ENCODE peak calls at places on chromosomes 16 and 17, in four cellular contexts. One of them, this sample, is unnamed.

GRCh38 chr17:34275881-34276280 is 5.9 kb downstream of the CCL7 start:
- DNase-seq in H1: no peak
- DNase-seq in H9: no peak
- DNase-seq in IMR-90: peak; percentile 97
- DNase-seq in this sample: no peak

GRCh38 chr16:50266337-50267091 is at the start of gene ADCY7:
- DNase-seq in IMR-90: peak; percentile 78
- DNase-seq in H1: no peak
- DNase-seq in H9: peak; percentile 57
- DNase-seq in this sample: peak; percentile 83

GRCh38 chr16:50121278-50121677 is 31.8 kb upstream of the TENT4B start:
- DNase-seq in H9: no peak
- DNase-seq in IMR-90: no peak
- DNase-seq in H1: no peak
- DNase-seq in this sample: no peak

GRCh38 chr17:44219636-44220210 is at the start of gene UBTF:
- DNase-seq in H1: peak; percentile 75
- DNase-seq in IMR-90: peak; percentile 45
- DNase-seq in H9: peak; percentile 80
- DNase-seq in this sample: peak; percentile 87

GRCh38 chr17:21089933-21090888 is 36.6 kb upstream of the DHRS7B start:
- DNase-seq in H1: no peak
- DNase-seq in H9: no peak
- DNase-seq in IMR-90: no peak
- DNase-seq in this sample: no peak

GRCh38 chr17:64585146-64585545 is 77.0 kb downstream of the SMURF2 start:
- DNase-seq in H9: no peak
- DNase-seq in IMR-90: no peak
- DNase-seq in H1: no peak
- DNase-seq in this sample: no peak

GRCh38 chr16:88870608-88871348 is 4.3 kb upstream of the PABPN1L start:
- DNase-seq in H9: no peak
- DNase-seq in H1: no peak
- DNase-seq in IMR-90: no peak
- DNase-seq in this sample: no peak

GRCh38 chr16:48511071-48511540 is 98.9 kb downstream of the N4BP1 start:
- DNase-seq in IMR-90: peak; percentile 68
- DNase-seq in H9: no peak
- DNase-seq in H1: no peak
- DNase-seq in this sample: peak; percentile 77

GRCh38 chr16:89326721-89327120 is 109.2 kb downstream of the ZNF778 start:
- DNase-seq in H1: no peak
- DNase-seq in H9: no peak
- DNase-seq in IMR-90: no peak
- DNase-seq in this sample: peak; percentile 77

GRCh38 chr16:75648265-75649076 is 898 bp downstream of the TERF2IP start:
- DNase-seq in IMR-90: peak; percentile 65
- DNase-seq in H9: peak; percentile 81
- DNase-seq in H1: peak; percentile 92
- DNase-seq in this sample: peak; percentile 87

GRCh38 chr17:17810374-17811248 is 26.2 kb downstream of the SREBF1 start:
- DNase-seq in H9: peak; percentile 70
- DNase-seq in IMR-90: no peak
- DNase-seq in H1: peak; percentile 84
- DNase-seq in this sample: peak; percentile 75

GRCh38 chr16:75312875-75313274 is 61.5 kb upstream of the BCAR1 start:
- DNase-seq in H9: no peak
- DNase-seq in IMR-90: no peak
- DNase-seq in H1: no peak
- DNase-seq in this sample: no peak

GRCh38 chr17:3475155-3475808 is 515 bp upstream of the ASPA start:
- DNase-seq in H1: no peak
- DNase-seq in H9: no peak
- DNase-seq in IMR-90: no peak
- DNase-seq in this sample: no peak

GRCh38 chr17:3471599-3471998 is at the start of gene SPATA22:
- DNase-seq in H9: no peak
- DNase-seq in IMR-90: no peak
- DNase-seq in H1: no peak
- DNase-seq in this sample: no peak

GRCh38 chr17:3469529-3469928 is 2.1 kb downstream of the SPATA22 start:
- DNase-seq in IMR-90: no peak
- DNase-seq in H9: no peak
- DNase-seq in H1: no peak
- DNase-seq in this sample: no peak

GRCh38 chr17:3474212-3474611 is 1.6 kb upstream of the ASPA start:
- DNase-seq in H9: no peak
- DNase-seq in H1: no peak
- DNase-seq in IMR-90: no peak
- DNase-seq in this sample: no peak

GRCh38 chr17:3472137-3472536 is 518 bp upstream of the SPATA22 start:
- DNase-seq in H9: peak; percentile 36
- DNase-seq in H1: no peak
- DNase-seq in IMR-90: no peak
- DNase-seq in this sample: no peak
- H3K56ac ChIP-seq in H9: no peak overlapping the region
- H3K56ac ChIP-seq in H1: no peak overlapping the region
- H3K56ac ChIP-seq in IMR-90: no peak overlapping the region
- H3K56ac ChIP-seq in this sample: no peak overlapping the region

GRCh38 chr16:56580391-56581048 is 8.8 kb upstream of the MT3 start:
- DNase-seq in H9: no peak
- DNase-seq in H1: no peak
- DNase-seq in IMR-90: no peak
- DNase-seq in this sample: peak; percentile 68
- H3K56ac ChIP-seq in H9: no peak overlapping the region
- H3K56ac ChIP-seq in H1: no peak overlapping the region
- H3K56ac ChIP-seq in IMR-90: no peak overlapping the region
- H3K56ac ChIP-seq in this sample: no peak overlapping the region

DNA sequence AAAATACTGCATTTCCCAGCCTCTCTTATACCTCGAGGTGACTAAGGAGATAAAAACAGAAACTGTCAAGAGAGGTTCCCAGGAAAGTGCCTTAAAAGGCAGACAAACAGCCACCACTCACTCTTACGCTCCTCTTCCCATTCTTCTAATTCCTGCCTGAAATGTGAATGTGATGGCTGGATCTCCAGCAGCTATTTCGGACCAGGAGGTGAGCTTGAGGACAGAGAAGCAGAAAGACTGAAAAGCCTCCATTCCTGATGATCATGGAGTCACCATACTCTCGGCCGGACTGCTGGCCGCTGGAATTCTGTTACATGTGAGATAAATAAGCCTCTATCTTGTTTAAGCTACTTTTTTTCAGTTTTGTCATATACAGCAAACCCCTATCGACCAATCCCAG is 41.4 kb upstream of the ABR start:
- DNase-seq in H9: no peak
- DNase-seq in H1: no peak
- DNase-seq in IMR-90: no peak
- DNase-seq in this sample: no peak
- H3K56ac ChIP-seq in H9: no peak overlapping the region
- H3K56ac ChIP-seq in H1: no peak overlapping the region
- H3K56ac ChIP-seq in IMR-90: no peak overlapping the region
- H3K56ac ChIP-seq in this sample: no peak overlapping the region

GRCh38 chr17:68302066-68302564 is 10.8 kb downstream of the ARSG start:
- DNase-seq in H9: no peak
- DNase-seq in IMR-90: peak; percentile 42
- DNase-seq in H1: no peak
- DNase-seq in this sample: peak; percentile 36

GRCh38 chr17:68305132-68305531 is 13.8 kb downstream of the ARSG start:
- DNase-seq in IMR-90: no peak
- DNase-seq in H9: no peak
- DNase-seq in H1: no peak
- DNase-seq in this sample: no peak

GRCh38 chr17:68299817-68300216 is 8.5 kb downstream of the ARSG start:
- DNase-seq in IMR-90: no peak
- DNase-seq in H1: no peak
- DNase-seq in H9: no peak
- DNase-seq in this sample: no peak

GRCh38 chr17:68301438-68301959 is 10.2 kb downstream of the ARSG start:
- DNase-seq in H1: no peak
- DNase-seq in IMR-90: no peak
- DNase-seq in H9: no peak
- DNase-seq in this sample: peak; percentile 54

GRCh38 chr17:68302666-68303065 is 11.4 kb downstream of the ARSG start:
- DNase-seq in IMR-90: no peak
- DNase-seq in H9: no peak
- DNase-seq in H1: no peak
- DNase-seq in this sample: no peak
- H3K56ac ChIP-seq in IMR-90: no peak overlapping the region
- H3K56ac ChIP-seq in H9: no peak overlapping the region
- H3K56ac ChIP-seq in H1: no peak overlapping the region
- H3K56ac ChIP-seq in this sample: no peak overlapping the region

GRCh38 chr16:3997231-3997841 is 116.8 kb upstream of the CREBBP start:
- DNase-seq in H1: no peak
- DNase-seq in IMR-90: no peak
- DNase-seq in H9: no peak
- DNase-seq in this sample: no peak

GRCh38 chr16:3999479-3999868 is 116.8 kb downstream of the ADCY9 start:
- DNase-seq in H1: no peak
- DNase-seq in H9: no peak
- DNase-seq in IMR-90: peak; percentile 81
- DNase-seq in this sample: peak; percentile 78

GRCh38 chr16:3999890-4000325 is 116.3 kb downstream of the ADCY9 start:
- DNase-seq in H1: no peak
- DNase-seq in H9: no peak
- DNase-seq in IMR-90: peak; percentile 50
- DNase-seq in this sample: no peak

GRCh38 chr16:4003166-4003565 is 113.1 kb downstream of the ADCY9 start:
- DNase-seq in IMR-90: no peak
- DNase-seq in H1: no peak
- DNase-seq in H9: no peak
- DNase-seq in this sample: no peak

DNA sequence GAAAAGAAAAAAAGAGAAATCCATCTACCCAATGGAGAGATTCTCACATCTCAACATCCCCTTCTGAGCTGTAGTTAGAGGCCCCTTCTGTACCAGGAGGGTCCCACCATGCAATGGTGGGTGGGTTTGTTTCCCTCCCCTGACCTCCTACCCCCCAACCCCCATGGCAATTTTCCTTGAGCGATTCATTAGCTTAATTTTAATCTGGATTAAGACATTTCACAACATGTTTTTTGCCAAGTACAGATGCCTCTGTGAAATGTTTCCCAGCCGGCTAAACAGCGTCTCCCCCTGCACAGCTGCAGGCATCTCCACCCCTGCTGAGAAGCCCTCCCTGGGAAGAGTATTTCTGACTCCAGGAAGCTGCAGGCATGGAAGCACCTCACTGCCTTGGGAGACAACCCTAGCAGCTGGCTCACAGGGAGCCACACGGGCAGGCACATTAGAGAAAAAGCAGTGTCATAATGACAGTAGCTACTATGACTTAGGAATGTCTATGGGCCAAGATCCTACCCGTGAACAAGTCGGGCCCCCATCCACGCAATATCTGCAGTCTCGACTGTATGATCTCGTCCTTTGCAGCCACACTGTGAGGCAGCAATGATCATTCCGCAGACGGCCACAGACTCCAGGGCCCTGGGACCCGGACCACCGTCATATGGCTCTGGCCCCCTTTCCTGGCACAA is 117.3 kb downstream of the ADCY9 start:
- DNase-seq in H1: no peak
- DNase-seq in IMR-90: peak; percentile 35
- DNase-seq in H9: no peak
- DNase-seq in this sample: peak; percentile 41
- H3K56ac ChIP-seq in H1: no peak overlapping the region
- H3K56ac ChIP-seq in IMR-90: no peak overlapping the region
- H3K56ac ChIP-seq in H9: no peak overlapping the region
- H3K56ac ChIP-seq in this sample: no peak overlapping the region

DNA sequence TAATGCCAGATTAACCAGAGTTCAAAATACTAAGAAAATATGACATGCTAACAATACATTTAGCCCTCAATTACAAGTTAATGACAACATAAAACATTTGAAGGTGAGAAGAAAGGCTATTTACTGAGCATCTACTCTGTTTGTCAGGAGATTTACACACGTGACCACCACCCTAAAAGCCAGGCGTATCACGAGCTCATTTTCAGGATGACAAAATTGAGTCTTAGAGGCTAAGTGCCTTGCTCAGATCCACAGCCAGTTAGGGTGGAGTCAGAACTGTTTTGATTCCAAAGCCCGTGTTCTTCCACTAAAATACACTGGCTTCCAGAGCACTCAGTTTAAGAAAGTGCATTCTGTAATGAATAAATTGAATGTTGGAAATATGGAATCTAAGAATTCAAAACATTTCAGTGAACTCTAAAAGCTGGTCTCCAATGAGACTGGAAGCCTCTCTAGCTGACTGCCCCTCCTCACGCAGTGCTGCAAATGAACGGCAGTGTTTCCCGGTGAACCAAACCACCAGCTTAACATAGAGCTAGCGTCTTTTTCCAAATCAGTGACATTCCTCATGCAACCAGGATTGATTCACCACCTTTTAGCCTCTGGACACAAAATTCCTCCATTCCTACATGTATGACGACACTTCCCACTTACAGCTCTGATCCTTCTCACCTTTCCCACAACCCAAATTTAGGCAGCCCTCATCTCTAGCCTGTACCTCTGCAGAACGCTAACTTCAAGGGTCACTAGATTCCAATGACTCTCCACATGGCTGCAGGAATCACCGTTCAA is 5.9 kb downstream of the ZDHHC7 start:
- DNase-seq in IMR-90: peak; percentile 39
- DNase-seq in H9: no peak
- DNase-seq in H1: no peak
- DNase-seq in this sample: peak; percentile 67
- H3K56ac ChIP-seq in IMR-90: peak overlapping the region; percentile 92
- H3K56ac ChIP-seq in H9: no peak overlapping the region
- H3K56ac ChIP-seq in H1: no peak overlapping the region
- H3K56ac ChIP-seq in this sample: no peak overlapping the region

GRCh38 chr16:55435387-55435786 is 43.6 kb upstream of the MMP2 start:
- DNase-seq in H9: no peak
- DNase-seq in IMR-90: no peak
- DNase-seq in H1: no peak
- DNase-seq in this sample: peak; percentile 5
- H3K56ac ChIP-seq in H9: no peak overlapping the region
- H3K56ac ChIP-seq in IMR-90: no peak overlapping the region
- H3K56ac ChIP-seq in H1: no peak overlapping the region
- H3K56ac ChIP-seq in this sample: no peak overlapping the region

This sample was measured in mesendoderm.